ENCODE peak calls at places on chromosomes 6 and 20, in eight cellular contexts. V is Calu3, Z is GM10248, X is GM12865, J is psoas muscle, B is body of pancreas, D is nephron progenitor cell, Q is foreskin fibroblast. N is an unnamed sample.

GRCh38 chr6:13923527-13924145 is 1.1 kb upstream of the RNF182 start:
- DNase-seq in D (no peak), B (no peak), X (no peak), Q (peak), Z (no peak), J (no peak), V (no peak), N (peak)

GRCh38 chr6:131136021-131136847 is 967 bp downstream of the AKAP7 start:
- DNase-seq in Q (peak), J (no peak), B (peak), D (no peak), Z (peak), X (no peak), V (no peak), N (no peak)

GRCh38 chr20:48260370-48260769 is 475.1 kb upstream of the SULF2 start:
- DNase-seq in V (no peak), J (no peak), X (no peak), B (no peak), D (no peak), Z (no peak), Q (no peak), N (no peak)

GRCh38 chr6:71537717-71538116 is 249.1 kb downstream of the OGFRL1 start:
- DNase-seq in J (no peak), X (no peak), V (no peak), Q (peak), D (no peak), Z (no peak), B (no peak), N (no peak)

GRCh38 chr6:49528571-49528970 is 21.9 kb upstream of the C6orf141 start:
- DNase-seq in J (no peak), V (no peak), D (no peak), B (no peak), Q (no peak), X (no peak), Z (no peak), N (no peak)

GRCh38 chr6:107820571-107821261 is 3.4 kb downstream of the SCML4 start:
- DNase-seq in D (no peak), J (no peak), Z (no peak), B (no peak), Q (no peak), V (peak), X (no peak), N (no peak)

GRCh38 chr6:100512203-100512862 is 47.6 kb upstream of the SIM1 start:
- DNase-seq in V (no peak), X (no peak), Q (peak), J (no peak), Z (no peak), D (no peak), B (no peak), N (no peak)

GRCh38 chr6:20718705-20719653 is 184.7 kb downstream of the CDKAL1 start:
- DNase-seq in J (no peak), V (no peak), Z (no peak), Q (no peak), B (no peak), D (no peak), X (no peak), N (no peak)

GRCh38 chr20:20083796-20084195 is 31.5 kb downstream of the CFAP61 start:
- DNase-seq in V (no peak), X (peak), Q (no peak), J (no peak), D (no peak), B (no peak), Z (peak), N (peak)

GRCh38 chr20:39245685-39246311 is 283.7 kb downstream of the DHX35 start:
- DNase-seq in B (no peak), Z (no peak), Q (no peak), X (no peak), V (no peak), D (no peak), J (no peak), N (no peak)

GRCh38 chr6:77063494-77063893 is 399.8 kb downstream of the HTR1B start:
- DNase-seq in D (no peak), B (no peak), Q (no peak), Z (no peak), V (no peak), X (no peak), J (no peak), N (no peak)
- TF ChIP-seq CTCF in D (no peak), B (no peak), Q (no peak), Z (no peak), V (no peak), X (no peak), J (no peak), N (no peak)

GRCh38 chr6:130076512-130076911 is 58.1 kb downstream of the L3MBTL3 start:
- DNase-seq in J (no peak), Q (no peak), X (peak), Z (no peak), B (no peak), V (no peak), D (no peak), N (no peak)
- TF ChIP-seq CTCF in J (no peak), Q (no peak), X (peak), Z (peak), B (no peak), V (no peak), D (no peak), N (peak)

GRCh38 chr6:113980937-113981554 is 10.1 kb upstream of the HDAC2 start:
- DNase-seq in D (peak), J (no peak), Z (peak), X (peak), B (no peak), Q (no peak), V (peak), N (peak)
- TF ChIP-seq CTCF in D (peak), J (peak), Z (peak), X (peak), B (no peak), Q (peak), V (peak), N (no peak)

DNA sequence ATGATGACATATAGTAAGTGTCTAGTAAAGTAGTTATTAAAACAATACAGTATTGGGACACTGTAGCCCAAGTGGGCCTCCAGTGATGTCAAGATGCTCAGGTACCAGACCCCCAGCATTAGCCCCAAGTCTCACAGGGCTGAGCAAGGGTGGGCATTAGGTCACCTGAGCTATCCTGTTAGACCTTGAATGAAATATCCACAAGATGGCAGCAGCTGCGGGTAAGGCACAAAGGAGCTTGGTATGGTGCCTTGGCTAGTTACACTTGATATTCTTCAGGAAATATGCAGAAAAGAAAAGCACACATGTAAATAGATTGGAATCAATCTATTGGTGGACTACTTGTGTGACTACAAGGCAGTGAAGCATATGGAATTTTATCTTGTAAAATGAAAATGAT is 701.8 kb upstream of the ADGRB3 start:
- DNase-seq in J (no peak), Q (no peak), V (no peak), B (no peak), X (peak), D (peak), Z (no peak), N (peak)
- TF ChIP-seq CTCF in J (no peak), Q (no peak), V (no peak), B (no peak), X (peak), D (peak), Z (no peak), N (no peak)

GRCh38 chr6:160030103-160030502 is 61.2 kb downstream of the IGF2R start:
- DNase-seq in J (peak), Z (no peak), Q (peak), V (no peak), D (peak), B (peak), X (no peak), N (no peak)
- TF ChIP-seq CTCF in J (no peak), Z (no peak), Q (no peak), V (no peak), D (no peak), B (no peak), X (no peak), N (no peak)

DNA sequence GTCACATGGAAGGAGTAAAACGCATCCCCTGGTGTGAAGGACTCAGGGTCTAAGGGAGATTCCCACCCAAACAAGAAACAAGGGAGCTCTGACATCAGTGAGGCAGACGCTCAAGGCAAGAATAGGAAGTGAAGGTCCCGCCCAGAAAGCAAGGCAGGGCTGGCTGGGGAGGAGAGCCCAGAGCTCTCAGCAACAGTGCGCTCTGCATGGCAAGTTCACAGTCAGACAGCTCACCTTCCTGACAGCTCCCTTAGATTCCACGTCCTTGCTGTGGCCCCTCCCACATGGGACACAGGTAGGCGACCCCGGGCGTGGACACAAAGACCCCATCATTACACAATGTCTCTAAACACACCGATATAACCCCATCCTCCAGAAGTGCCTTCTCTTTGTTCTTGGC is 85.6 kb downstream of the TTLL2 start:
- DNase-seq in Z (no peak), J (no peak), D (no peak), B (no peak), X (no peak), V (no peak), Q (no peak), N (no peak)
- TF ChIP-seq CTCF in Z (no peak), J (no peak), D (no peak), B (no peak), X (no peak), V (no peak), Q (no peak), N (no peak)

GRCh38 chr6:8063762-8064637 is at the start of gene BLOC1S5:
- DNase-seq in D (peak), B (peak), J (peak), V (peak), Z (peak), Q (peak), X (peak), N (peak)

GRCh38 chr6:8065519-8065911 is 1.3 kb upstream of the BLOC1S5 start:
- DNase-seq in V (no peak), X (peak), Q (no peak), D (no peak), Z (peak), J (no peak), B (no peak), N (peak)

GRCh38 chr6:8064638-8065518 is 689 bp upstream of the BLOC1S5 start:
- DNase-seq in X (peak), D (no peak), Q (no peak), Z (no peak), V (no peak), B (no peak), J (no peak), N (no peak)

GRCh38 chr6:8069887-8070286 is 5.7 kb upstream of the BLOC1S5 start:
- DNase-seq in Z (no peak), B (no peak), D (no peak), X (no peak), Q (no peak), J (no peak), V (no peak), N (no peak)

GRCh38 chr6:8066108-8066507 is 1.9 kb upstream of the BLOC1S5 start:
- DNase-seq in D (no peak), Z (no peak), Q (no peak), X (peak), J (no peak), B (no peak), V (no peak), N (no peak)
- TF ChIP-seq CTCF in D (no peak), Z (no peak), Q (no peak), X (no peak), J (no peak), B (no peak), V (no peak), N (no peak)

GRCh38 chr6:145727817-145728388 is 7.4 kb downstream of the EPM2A start:
- DNase-seq in D (no peak), Q (no peak), V (no peak), B (no peak), Z (no peak), J (no peak), X (no peak), N (no peak)

GRCh38 chr6:145731432-145731831 is 3.9 kb downstream of the EPM2A start:
- DNase-seq in J (no peak), D (no peak), Q (no peak), Z (no peak), B (no peak), V (no peak), X (no peak), N (no peak)

GRCh38 chr6:145728986-145729385 is 6.3 kb downstream of the EPM2A start:
- DNase-seq in B (no peak), Z (no peak), V (no peak), J (no peak), X (no peak), D (no peak), Q (no peak), N (no peak)

GRCh38 chr6:145732788-145733187 is 2.5 kb downstream of the EPM2A start:
- DNase-seq in D (no peak), X (no peak), Z (no peak), B (no peak), J (no peak), Q (no peak), V (no peak), N (no peak)

GRCh38 chr6:145729887-145730286 is 5.4 kb downstream of the EPM2A start:
- DNase-seq in J (no peak), V (no peak), D (no peak), Q (no peak), Z (no peak), X (no peak), B (no peak), N (no peak)
- TF ChIP-seq CTCF in J (no peak), V (no peak), D (no peak), Q (no peak), Z (no peak), X (no peak), B (no peak), N (no peak)

DNA sequence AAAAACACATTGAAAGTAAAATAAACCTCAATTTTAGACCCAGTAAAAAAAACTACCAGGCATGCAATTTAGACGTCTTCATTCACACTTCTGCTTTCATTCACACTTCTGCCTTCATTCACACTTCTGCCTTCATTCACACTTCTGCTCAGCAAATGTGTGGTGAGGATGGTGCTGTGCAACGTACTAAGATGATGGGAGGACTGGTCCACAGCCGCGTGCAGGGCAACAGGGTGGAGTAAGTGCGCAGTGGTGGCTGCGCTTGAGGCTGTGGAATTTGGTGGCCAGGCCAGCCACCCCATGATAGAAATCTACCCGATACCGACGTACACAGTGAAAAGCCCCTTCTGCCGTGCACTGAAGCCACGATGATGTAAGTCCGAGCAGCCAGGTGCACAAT is 114.3 kb upstream of the CD93 start:
- DNase-seq in Z (no peak), J (no peak), D (no peak), V (no peak), Q (no peak), B (no peak), X (peak), N (no peak)
- TF ChIP-seq CTCF in Z (no peak), J (no peak), D (no peak), V (no peak), Q (no peak), B (no peak), X (no peak), N (no peak)

N was measured in GM20000.